ENCODE peak calls at places on chromosomes 11 and 22, in eight cellular contexts. R is endothelial cell of umbilical vein, U is PC-3, P is H1, S is A549, V is sigmoid colon, H is fibroblast of lung, I is HFFc6. K is an unnamed sample.

GRCh38 chr22:44394246-44395115 is 81.7 kb upstream of the SHISAL1 start:
- DNase-seq in H (no peak), U (no peak), I (no peak), S (no peak), P (no peak), R (no peak), V (peak; percentile 11), K (peak; percentile 42)

GRCh38 chr22:41223535-41223934 is 17.2 kb downstream of the CHADL start:
- DNase-seq in S (no peak), V (no peak), H (no peak), R (no peak), I (no peak), U (no peak), P (no peak), K (no peak)

GRCh38 chr11:28759311-28759710 is 651.1 kb downstream of the METTL15 start:
- DNase-seq in S (peak; percentile 74), V (no peak), R (peak; percentile 72), I (no peak), H (no peak), P (no peak), U (peak; percentile 83), K (no peak)

GRCh38 chr11:69342588-69343330 is 48.8 kb downstream of the MYEOV start:
- DNase-seq in V (no peak), R (no peak), P (no peak), U (no peak), I (no peak), S (no peak), H (no peak), K (peak; percentile 83)

GRCh38 chr11:64131657-64132387 is 34.1 kb downstream of the MACROD1 start:
- DNase-seq in P (no peak), V (no peak), H (no peak), R (no peak), S (no peak), I (no peak), U (no peak), K (no peak)

GRCh38 chr11:34194576-34195335 is 89.3 kb downstream of the NAT10 start:
- DNase-seq in R (no peak), S (no peak), P (no peak), H (no peak), V (no peak), I (no peak), U (no peak), K (no peak)

GRCh38 chr11:123549901-123550619 is 104.4 kb downstream of the SCN3B start:
- DNase-seq in H (no peak), I (peak; percentile 28), U (peak; percentile 46), V (no peak), S (no peak), R (no peak), P (no peak), K (no peak)

GRCh38 chr22:39336411-39336810 is 13.4 kb upstream of the SYNGR1 start:
- DNase-seq in P (no peak), R (no peak), I (no peak), U (no peak), V (no peak), H (no peak), S (no peak), K (no peak)

GRCh38 chr22:44003016-44003775 is 20.9 kb upstream of the PARVB start:
- DNase-seq in I (no peak), P (no peak), H (no peak), U (no peak), V (no peak), R (peak; percentile 31), S (no peak), K (no peak)

GRCh38 chr22:44380716-44381500 is 68.2 kb upstream of the SHISAL1 start:
- DNase-seq in R (no peak), S (no peak), V (peak; percentile 72), P (no peak), U (no peak), I (no peak), H (no peak), K (peak; percentile 54)

GRCh38 chr11:14546672-14547071 is 26.5 kb upstream of the PSMA1 start:
- DNase-seq in S (no peak), P (no peak), H (no peak), U (no peak), R (no peak), I (no peak), V (no peak), K (no peak)

GRCh38 chr22:35749808-35750207 is 32.1 kb downstream of the APOL5 start:
- DNase-seq in R (no peak), I (no peak), H (no peak), U (no peak), P (no peak), V (no peak), S (no peak), K (no peak)

GRCh38 chr11:118067006-118067405 is 9.9 kb upstream of the TMPRSS4 start:
- DNase-seq in S (no peak), H (no peak), U (no peak), P (no peak), R (no peak), V (peak; percentile 55), I (no peak), K (no peak)

GRCh38 chr22:19645391-19645790 is 68.9 kb upstream of the SEPTIN5 start:
- DNase-seq in S (no peak), R (no peak), U (no peak), V (peak; percentile 10), P (no peak), H (no peak), I (no peak), K (no peak)

GRCh38 chr11:17498475-17498874 is 21.8 kb upstream of the ABCC8 start:
- DNase-seq in R (no peak), S (no peak), U (peak; percentile 29), H (no peak), P (no peak), I (no peak), V (no peak), K (no peak)

GRCh38 chr11:117752721-117753237 is 44.2 kb downstream of the DSCAML1 start:
- DNase-seq in I (no peak), V (peak; percentile 11), P (no peak), S (no peak), R (no peak), U (no peak), H (no peak), K (no peak)

GRCh38 chr11:128342511-128343133 is 244.7 kb downstream of the ETS1 start:
- DNase-seq in U (peak; percentile 96), V (peak; percentile 72), P (no peak), I (no peak), S (peak; percentile 27), H (peak; percentile 40), R (peak; percentile 98), K (no peak)

GRCh38 chr22:21975273-21975672 is 7.3 kb downstream of the TOP3B start:
- DNase-seq in P (no peak), V (no peak), S (no peak), U (no peak), H (no peak), R (no peak), I (no peak), K (no peak)

GRCh38 chr11:72227316-72228228 is 3.0 kb downstream of the INPPL1 start:
- DNase-seq in H (peak; percentile 50), S (no peak), V (peak; percentile 77), I (no peak), R (no peak), P (no peak), U (peak; percentile 17), K (peak; percentile 84)

GRCh38 chr11:1343391-1344055 is 34.1 kb upstream of the TOLLIP start:
- DNase-seq in V (no peak), R (no peak), H (no peak), P (no peak), S (no peak), I (no peak), U (no peak), K (no peak)

GRCh38 chr11:17343907-17344306 is 7.7 kb upstream of the NCR3LG1 start:
- DNase-seq in U (peak; percentile 57), I (peak; percentile 85), S (peak; percentile 10), P (no peak), R (no peak), V (no peak), H (peak; percentile 81), K (no peak)

GRCh38 chr11:120128392-120129172 is 9.3 kb downstream of the TRIM29 start:
- DNase-seq in P (no peak), R (no peak), S (peak; percentile 60), H (peak; percentile 5), I (peak; percentile 77), V (peak; percentile 93), U (peak; percentile 90), K (peak; percentile 58)

GRCh38 chr11:17742019-17742418 is 7.4 kb downstream of the KCNC1 start:
- DNase-seq in P (no peak), V (peak; percentile 19), S (no peak), I (no peak), H (no peak), U (no peak), R (no peak), K (no peak)

DNA sequence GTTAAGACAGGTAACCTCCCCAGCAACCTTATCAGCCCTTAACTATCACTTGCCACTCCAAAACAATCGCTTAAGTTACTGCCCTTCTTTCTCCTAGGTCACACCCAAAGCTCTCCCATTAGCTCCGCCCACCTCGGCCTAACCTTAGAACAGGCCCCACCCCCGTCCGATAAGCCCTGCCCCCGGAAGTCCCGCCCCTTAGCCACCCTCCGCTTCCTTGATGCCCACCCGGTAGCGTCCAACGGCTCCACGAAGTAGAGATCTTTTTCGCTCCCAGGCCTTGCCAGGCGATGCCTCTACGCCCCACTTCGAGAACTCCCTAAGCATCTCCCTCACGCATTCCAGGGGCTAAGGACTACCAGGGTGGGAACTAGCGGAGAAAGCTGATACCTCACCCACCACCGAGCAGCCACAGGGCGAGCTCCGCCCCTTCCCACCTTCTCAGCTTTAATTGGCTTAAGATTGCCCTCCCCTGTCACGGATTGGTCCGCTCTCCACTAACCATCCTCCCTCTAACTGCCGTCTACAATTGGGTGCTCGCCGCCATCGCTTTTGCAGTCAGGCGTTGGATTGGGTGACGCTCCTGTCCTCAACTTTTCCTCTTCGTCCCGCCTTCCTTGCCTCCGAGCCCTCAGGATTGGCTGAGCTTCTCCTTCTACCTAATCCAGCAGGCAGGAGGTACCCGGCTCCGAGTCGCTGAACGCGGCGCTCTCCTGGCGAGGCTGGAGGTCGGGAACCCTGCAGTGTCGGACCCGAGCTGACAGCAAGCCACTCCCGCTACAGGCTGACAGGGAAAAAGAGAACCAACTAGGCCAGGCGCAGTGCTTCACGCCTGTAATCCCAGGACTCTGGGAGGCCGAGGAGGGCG is at the start of gene ZBTB3:
- DNase-seq in U (peak; percentile 99), I (peak; percentile 99), V (peak; percentile 99), S (peak; percentile 100), R (peak; percentile 100), H (peak; percentile 99), P (peak; percentile 99), K (peak; percentile 98)
- TF ChIP-seq CTCF in U (no peak), I (no peak), V (no peak), S (no peak), R (no peak), H (no peak), P (no peak), K (no peak)

GRCh38 chr22:30763815-30764686 is 69.4 kb downstream of the OSBP2 start:
- DNase-seq in U (peak; percentile 85), P (peak; percentile 21), I (peak; percentile 73), S (peak; percentile 84), V (no peak), R (peak; percentile 77), H (peak; percentile 84), K (no peak)
- TF ChIP-seq CTCF in U (peak; percentile 76), P (peak; percentile 23), I (peak; percentile 87), S (peak; percentile 81), V (no peak), R (peak; percentile 71), H (peak; percentile 70), K (peak; percentile 87)

GRCh38 chr11:36126703-36127102 is 162.5 kb downstream of the COMMD9 start:
- DNase-seq in H (peak; percentile 60), U (no peak), V (no peak), R (peak; percentile 46), S (no peak), I (no peak), P (no peak), K (no peak)
- TF ChIP-seq CTCF in H (no peak), U (no peak), V (no peak), R (no peak), S (no peak), I (no peak), P (no peak), K (no peak)

GRCh38 chr22:28710889-28711285 is 30.7 kb downstream of the CHEK2 start:
- DNase-seq in H (peak; percentile 40), R (peak; percentile 90), S (no peak), P (no peak), U (no peak), V (no peak), I (no peak), K (no peak)
- TF ChIP-seq CTCF in H (no peak), R (no peak), S (no peak), P (no peak), U (no peak), V (no peak), I (no peak), K (peak; percentile 42)